ENCODE peak calls at places on chromosomes 11 and 22, in six cellular contexts. B is breast epithelium, Z is adrenal gland, P is GM06990, V is dorsolateral prefrontal cortex, E is AG10803. O is an unnamed sample.

GRCh38 chr11:130508913-130509312 is 60.5 kb downstream of the ADAMTS15 start:
- DNase-seq in B (no peak), Z (no peak), P (no peak), V (no peak), E (no peak), O (no peak)

GRCh38 chr11:66509131-66509561 is 1.3 kb upstream of the BBS1 start:
- DNase-seq in B (no peak), Z (no peak), P (no peak), V (no peak), E (no peak), O (no peak)

GRCh38 chr11:1200611-1201191 is 22.2 kb upstream of the MUC5B start:
- DNase-seq in B (no peak), Z (no peak), P (peak), V (peak), E (no peak), O (no peak)

GRCh38 chr11:71140206-71140919 is 112.0 kb downstream of the SHANK2 start:
- DNase-seq in B (peak), Z (no peak), P (no peak), V (no peak), E (no peak), O (no peak)

GRCh38 chr11:122751298-122752070 is 86.8 kb upstream of the CRTAM start:
- DNase-seq in B (no peak), Z (no peak), P (no peak), V (no peak), E (peak), O (no peak)

GRCh38 chr11:25327656-25328055 is 830.8 kb downstream of the LUZP2 start:
- DNase-seq in B (no peak), Z (no peak), P (no peak), V (no peak), E (no peak), O (no peak)

GRCh38 chr22:47167056-47167455 is 404.6 kb downstream of the TBC1D22A start:
- DNase-seq in B (no peak), Z (no peak), P (no peak), V (no peak), E (no peak), O (no peak)

GRCh38 chr11:518463-519202 is 11.6 kb upstream of the RNH1 start:
- DNase-seq in B (peak), Z (peak), P (peak), V (peak), E (peak), O (peak)

GRCh38 chr11:23751280-23751679 is 745.6 kb upstream of the LUZP2 start:
- DNase-seq in B (no peak), Z (no peak), P (no peak), V (no peak), E (no peak), O (no peak)

DNA sequence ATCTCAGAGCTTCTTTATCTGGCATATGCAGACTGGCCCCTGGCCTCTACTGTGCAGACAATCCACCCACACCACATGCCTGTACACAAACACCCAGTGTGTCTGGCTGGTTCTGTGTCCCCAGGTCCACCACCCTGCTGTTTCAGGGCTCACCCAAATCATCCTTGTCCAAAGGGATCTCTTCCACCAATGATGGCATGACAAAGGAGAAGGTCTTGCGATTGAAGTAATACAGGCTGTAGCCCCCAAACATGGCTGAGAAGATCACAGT is 1.7 kb downstream of the SLC37A4 start:
- DNase-seq in B (no peak), Z (no peak), P (no peak), V (no peak), E (no peak), O (no peak)
- H3K4me3 ChIP-seq in B (no peak), Z (no peak), P (no peak), V (no peak), E (no peak), O (peak)

GRCh38 chr22:43884600-43885318 is 7.1 kb downstream of the PNPLA5 start:
- DNase-seq in B (no peak), Z (peak), P (peak), V (peak), E (peak), O (no peak)
- TF ChIP-seq CTCF in B (peak), Z (peak), P (peak), V (peak), E (peak), O (peak)

GRCh38 chr11:94734563-94735275 is 33.4 kb upstream of the AMOTL1 start:
- DNase-seq in B (no peak), Z (no peak), P (no peak), V (no peak), E (no peak), O (no peak)
- H3K4me3 ChIP-seq in B (no peak), Z (no peak), P (no peak), V (no peak), E (no peak), O (no peak)

GRCh38 chr11:86678823-86679222 is 6.4 kb upstream of the ME3 start:
- DNase-seq in B (no peak), Z (no peak), P (no peak), V (no peak), E (no peak), O (no peak)

GRCh38 chr11:86678296-86678695 is 5.9 kb upstream of the ME3 start:
- DNase-seq in B (no peak), Z (no peak), P (no peak), V (no peak), E (no peak), O (no peak)

GRCh38 chr11:86676010-86676409 is 3.6 kb upstream of the ME3 start:
- DNase-seq in B (no peak), Z (no peak), P (no peak), V (no peak), E (no peak), O (no peak)

GRCh38 chr11:86674965-86675364 is 2.5 kb upstream of the ME3 start:
- DNase-seq in B (no peak), Z (no peak), P (no peak), V (no peak), E (no peak), O (no peak)

GRCh38 chr11:86676533-86677154 is 4.2 kb upstream of the ME3 start:
- DNase-seq in B (no peak), Z (no peak), P (no peak), V (no peak), E (no peak), O (no peak)
- TF ChIP-seq CTCF in B (no peak), Z (no peak), P (peak), V (no peak), E (peak), O (peak)

GRCh38 chr11:72635309-72635915 is 38.8 kb downstream of the PDE2A start:
- DNase-seq in B (no peak), Z (no peak), P (no peak), V (no peak), E (no peak), O (no peak)

GRCh38 chr11:72631806-72632731 is 42.2 kb downstream of the PDE2A start:
- DNase-seq in B (no peak), Z (no peak), P (no peak), V (peak), E (no peak), O (no peak)

GRCh38 chr11:72634016-72634415 is 40.2 kb downstream of the PDE2A start:
- DNase-seq in B (no peak), Z (no peak), P (no peak), V (no peak), E (no peak), O (no peak)

GRCh38 chr11:72634472-72635095 is 39.6 kb downstream of the PDE2A start:
- DNase-seq in B (no peak), Z (no peak), P (no peak), V (no peak), E (no peak), O (no peak)

GRCh38 chr11:72633068-72633467 is 41.2 kb downstream of the PDE2A start:
- DNase-seq in B (no peak), Z (no peak), P (no peak), V (no peak), E (no peak), O (no peak)
- H3K4me3 ChIP-seq in B (no peak), Z (no peak), P (no peak), V (no peak), E (no peak), O (no peak)

GRCh38 chr22:19880786-19881569 is 26.3 kb upstream of the GNB1L start:
- DNase-seq in B (peak), Z (no peak), P (no peak), V (peak), E (peak), O (peak)
- TF ChIP-seq CTCF in B (no peak), Z (no peak), P (no peak), V (no peak), E (no peak), O (no peak)

DNA sequence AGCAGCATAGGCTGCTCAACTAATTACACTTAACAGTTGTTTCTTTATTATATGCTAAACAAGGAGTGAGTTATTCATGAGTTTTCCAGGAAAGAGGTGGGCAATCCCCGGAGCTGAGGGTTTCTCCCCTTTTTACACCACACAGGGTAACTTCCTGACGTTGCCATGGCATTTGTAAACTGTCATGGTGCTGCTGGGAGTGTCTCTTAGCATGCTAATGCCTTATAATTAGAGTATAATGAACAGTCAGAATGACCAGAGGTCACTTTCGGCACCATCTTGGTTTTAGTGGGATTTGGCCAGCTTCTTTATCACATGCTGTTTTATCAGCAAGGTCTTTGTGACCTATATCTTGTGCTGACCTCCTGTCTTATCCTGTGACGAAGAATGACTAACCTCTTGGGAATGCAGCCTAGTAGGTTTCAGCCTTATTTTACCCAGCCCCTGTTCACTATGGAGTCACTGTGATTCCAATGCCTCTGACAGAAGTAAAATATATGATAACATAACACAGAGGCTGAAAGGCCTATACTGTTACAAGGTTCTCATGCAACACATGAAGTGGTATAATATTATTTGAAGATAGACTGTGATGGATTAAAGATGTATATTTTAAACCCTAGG is 41.3 kb upstream of the RDX start:
- DNase-seq in B (no peak), Z (peak), P (no peak), V (no peak), E (no peak), O (no peak)
- H3K4me3 ChIP-seq in B (no peak), Z (no peak), P (no peak), V (no peak), E (no peak), O (no peak)

GRCh38 chr11:128555606-128556005 is 31.8 kb downstream of the ETS1 start:
- DNase-seq in B (no peak), Z (no peak), P (no peak), V (no peak), E (peak), O (no peak)
- TF ChIP-seq CTCF in B (no peak), Z (no peak), P (peak), V (peak), E (peak), O (peak)